ENCODE peak calls at places on chromosome 7, in five cellular contexts. T, H, D, G and V are unnamed samples.

GRCh38 chr7:22452142-22452763 is 47.7 kb downstream of the STEAP1B start:
- DNase-seq in T (peak), H (no peak), D (peak), G (peak), V (peak)

GRCh38 chr7:26477381-26477780 is 185.7 kb downstream of the SNX10 start:
- DNase-seq in T (no peak), H (no peak), D (no peak), G (no peak), V (no peak)

GRCh38 chr7:108246227-108246837 is 116.2 kb upstream of the LAMB4 start:
- DNase-seq in T (peak), H (peak), D (no peak), G (no peak), V (peak)

GRCh38 chr7:151246161-151247015 is 2.1 kb downstream of the SMARCD3 start:
- DNase-seq in T (no peak), H (no peak), D (peak), G (no peak), V (no peak)

GRCh38 chr7:882336-883028 is 6.1 kb downstream of the GET4 start:
- DNase-seq in T (no peak), H (no peak), D (no peak), G (no peak), V (no peak)

GRCh38 chr7:37570145-37570544 is 113.4 kb upstream of the GPR141 start:
- DNase-seq in T (no peak), H (no peak), D (no peak), G (no peak), V (no peak)

GRCh38 chr7:90262438-90262837 is 17.5 kb downstream of the CFAP69 start:
- DNase-seq in T (peak), H (no peak), D (no peak), G (no peak), V (no peak)

GRCh38 chr7:34451923-34452322 is 206.1 kb upstream of the NPSR1 start:
- DNase-seq in T (no peak), H (no peak), D (no peak), G (no peak), V (no peak)

GRCh38 chr7:149717481-149717880 is 55.9 kb downstream of the ZNF467 start:
- DNase-seq in T (no peak), H (no peak), D (peak), G (no peak), V (no peak)

GRCh38 chr7:32658034-32658944 is 163.0 kb downstream of the AVL9 start:
- DNase-seq in T (peak), H (no peak), D (no peak), G (peak), V (no peak)

GRCh38 chr7:77771901-77772300 is 26.3 kb downstream of the TMEM60 start:
- DNase-seq in T (no peak), H (no peak), D (no peak), G (no peak), V (no peak)

GRCh38 chr7:65438593-65438992 is 64.9 kb downstream of the ZNF92 start:
- DNase-seq in T (peak), H (no peak), D (no peak), G (no peak), V (no peak)

DNA sequence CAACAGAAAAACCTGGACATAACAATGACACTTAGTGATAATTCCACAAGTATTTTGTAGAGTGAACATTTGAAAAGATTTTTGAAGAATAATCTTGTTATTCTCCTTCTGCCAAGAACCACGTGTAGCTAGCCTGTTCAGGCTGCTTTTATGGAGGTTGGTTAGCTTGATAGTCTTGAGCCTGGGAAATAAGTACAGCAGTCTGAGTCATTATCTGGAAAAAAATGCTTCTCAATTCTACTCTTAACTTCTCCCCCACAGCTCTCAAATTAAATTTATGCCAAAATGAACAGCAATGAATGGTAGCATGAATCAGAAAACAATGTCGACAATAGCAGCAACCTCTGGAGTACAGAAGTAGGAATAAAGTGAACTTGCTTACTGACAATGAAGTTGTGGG is 63.2 kb downstream of the GPR37 start:
- DNase-seq in T (no peak), H (no peak), D (no peak), G (no peak), V (no peak)
- TF ChIP-seq POLR2AphosphoS5 in T (no peak), H (no peak), D (no peak), G (no peak), V (no peak)

GRCh38 chr7:139629392-139630082 is 106.1 kb downstream of the CLEC2L start:
- DNase-seq in T (no peak), H (no peak), D (no peak), G (no peak), V (no peak)
- TF ChIP-seq CTCF in T (no peak), H (no peak), D (peak), G (no peak), V (no peak)

DNA sequence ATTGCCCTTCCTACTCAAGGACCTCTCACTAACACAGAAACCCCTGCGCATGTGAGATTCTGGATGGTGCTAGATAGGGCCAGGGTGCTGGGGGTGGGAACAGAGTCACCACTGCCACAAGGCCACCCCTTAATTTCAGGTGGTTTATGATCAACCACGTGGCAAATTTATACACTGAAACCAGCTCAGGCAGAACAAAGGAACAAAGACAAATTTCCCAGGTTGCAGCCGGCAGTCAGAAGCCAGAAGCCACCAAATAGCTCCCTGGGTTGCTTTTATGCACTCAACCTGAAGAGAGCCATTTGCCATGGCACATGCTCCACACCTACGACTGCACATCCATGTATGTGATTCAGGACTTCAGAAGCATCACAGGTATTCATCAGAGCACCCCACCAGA is 2.5 kb downstream of the VOPP1 start:
- DNase-seq in T (no peak), H (no peak), D (no peak), G (no peak), V (no peak)
- TF ChIP-seq POLR2A in T (no peak), H (no peak), D (no peak), G (no peak), V (no peak)

DNA sequence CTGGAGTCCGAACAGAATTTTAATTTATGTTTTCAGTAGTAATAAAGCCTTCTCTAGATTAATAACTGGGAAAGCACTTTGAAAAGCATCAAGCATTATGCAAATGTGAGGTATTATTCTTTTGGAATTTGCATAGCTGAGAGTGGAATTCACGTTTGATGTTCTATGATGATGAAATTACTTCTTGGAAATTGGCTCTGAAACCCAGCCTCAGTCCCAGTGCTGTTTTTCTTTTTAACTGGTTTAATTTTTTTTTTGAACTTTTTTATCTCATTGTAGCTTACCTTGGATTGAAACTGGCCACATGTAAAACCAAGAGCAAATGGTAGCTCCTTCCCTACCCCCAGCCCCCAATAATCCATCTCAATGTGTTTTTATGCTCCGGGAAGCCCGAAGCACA is 1.2 kb downstream of the TBXAS1 start:
- DNase-seq in T (no peak), H (no peak), D (no peak), G (no peak), V (no peak)
- TF ChIP-seq POLR2AphosphoS5 in T (no peak), H (no peak), D (no peak), G (no peak), V (no peak)